ENCODE peak calls at places on chromosome 15, in six cellular contexts. A is astrocyte, Q is tibial nerve, P is heart left ventricle, V is IMR-90, B is breast epithelium. T is an unnamed sample. For H3K4me1, the result is how much of the 10 kb centered on the place peaks cover.

GRCh38 chr15:71736286-71736947 is 73.9 kb upstream of the NR2E3 start:
- DNase-seq in V (no peak), A (no peak), B (no peak), P (no peak), Q (no peak), T (no peak)

GRCh38 chr15:100211855-100212850 is 129.6 kb downstream of the ADAMTS17 start:
- DNase-seq in Q (no peak), A (peak), B (no peak), P (no peak), V (no peak), T (no peak)

GRCh38 chr15:65870889-65871533 is 1.7 kb downstream of the RAB11A start:
- DNase-seq in B (no peak), P (no peak), A (peak), V (peak), Q (no peak), T (no peak)

GRCh38 chr15:31814082-31814481 is 216.2 kb upstream of the CHRNA7 start:
- DNase-seq in B (no peak), V (no peak), Q (no peak), A (no peak), P (no peak), T (no peak)

GRCh38 chr15:35580606-35581005 is 34.6 kb upstream of the DPH6 start:
- DNase-seq in B (no peak), P (no peak), V (no peak), Q (no peak), A (no peak), T (no peak)

GRCh38 chr15:82571722-82572222 is 31.5 kb upstream of the RPS17 start:
- DNase-seq in B (no peak), V (peak), A (peak), Q (peak), P (peak), T (peak)

GRCh38 chr15:72155021-72155621 is 36.9 kb downstream of the SENP8 start:
- DNase-seq in V (peak), Q (peak), P (peak), A (peak), B (peak), T (peak)

GRCh38 chr15:79629687-79630086 is 197.6 kb downstream of the MINAR1 start:
- DNase-seq in B (no peak), Q (no peak), V (peak), A (peak), P (peak), T (no peak)

GRCh38 chr15:45457215-45457614 is 65.3 kb downstream of the SLC30A4 start:
- DNase-seq in A (no peak), V (no peak), B (no peak), P (no peak), Q (no peak), T (no peak)

GRCh38 chr15:51652084-51652668 is 29.1 kb upstream of the SCG3 start:
- DNase-seq in V (no peak), Q (no peak), A (no peak), B (no peak), P (no peak), T (no peak)

GRCh38 chr15:96887730-96888129 is 557.2 kb downstream of the NR2F2 start:
- DNase-seq in B (no peak), Q (no peak), P (no peak), A (peak), V (no peak), T (no peak)

GRCh38 chr15:22967084-22967770 is 12.9 kb downstream of the CYFIP1 start:
- DNase-seq in Q (no peak), P (no peak), A (no peak), V (no peak), B (no peak), T (no peak)
- H3K27ac ChIP-seq in Q (no peak), P (no peak), A (peak), V (no peak), B (no peak), T (no peak)

GRCh38 chr15:74621546-74621920 is 5.9 kb downstream of the CLK3 start:
- DNase-seq in Q (no peak), B (no peak), P (no peak), V (no peak), A (no peak), T (no peak)
- H3K4me1 ChIP-seq in Q (under half), B (under half), P (under half), V (under half), A (under half), T (under half)

GRCh38 chr15:63830113-63830512 is 3.6 kb downstream of the HERC1 start:
- DNase-seq in V (no peak), P (no peak), Q (no peak), A (no peak), B (no peak), T (no peak)
- H3K4me3 ChIP-seq in V (no peak), P (no peak), Q (no peak), A (no peak), B (no peak), T (no peak)

GRCh38 chr15:101243420-101243819 is 8.4 kb downstream of the CHSY1 start:
- DNase-seq in V (no peak), B (no peak), A (no peak), Q (no peak), P (no peak), T (no peak)
- H3K27ac ChIP-seq in V (no peak), B (peak), A (no peak), Q (no peak), P (peak), T (peak)

DNA sequence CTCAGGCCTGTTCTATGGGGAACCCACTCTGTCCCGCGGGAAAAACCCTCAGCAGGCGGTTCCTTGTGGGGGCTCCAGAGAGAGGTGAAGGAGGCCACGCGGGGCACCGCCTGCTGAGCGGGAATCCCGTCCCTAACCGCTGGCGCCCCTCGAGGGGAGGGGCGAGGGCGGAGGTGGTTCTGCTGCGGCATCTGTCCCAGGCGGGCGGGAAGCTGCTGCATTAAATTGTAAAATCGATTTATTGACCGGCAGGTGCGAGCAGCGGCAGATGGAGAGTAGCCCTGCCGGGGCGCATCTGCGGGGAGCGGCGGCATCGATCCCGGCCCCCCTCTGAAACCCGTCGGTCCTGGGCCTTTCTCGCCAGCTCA is 3.7 kb upstream of the DLL4 start:
- DNase-seq in B (no peak), A (no peak), Q (no peak), V (no peak), P (no peak), T (no peak)
- H3K4me1 ChIP-seq in B (under half), A (under half), Q (half or more), V (under half), P (under half), T (half or more)

GRCh38 chr15:76994001-76994400 is 925 bp upstream of the PSTPIP1 start:
- DNase-seq in Q (no peak), B (peak), V (no peak), A (no peak), P (peak), T (no peak)
- H3K4me3 ChIP-seq in Q (no peak), B (no peak), V (no peak), A (no peak), P (no peak), T (no peak)

GRCh38 chr15:67156834-67157233 is 91.4 kb downstream of the SMAD3 start:
- DNase-seq in P (no peak), V (no peak), B (no peak), A (no peak), Q (no peak), T (no peak)
- H3K27ac ChIP-seq in P (no peak), V (peak), B (no peak), A (no peak), Q (no peak), T (peak)